ENCODE peak calls at places on chromosome 20, in four cellular contexts. C is left lung, R is esophagus squamous epithelium, Y is H1. V is an unnamed sample.

GRCh38 chr20:59603727-59604608 is at the start of gene PHACTR3:
- DNase-seq in R (no peak), Y (peak), C (no peak), V (no peak)

GRCh38 chr20:59024111-59024530 is 4.9 kb downstream of the TUBB1 start:
- DNase-seq in R (no peak), C (no peak), Y (no peak), V (peak)

GRCh38 chr20:47292581-47292980 is 63.9 kb downstream of the ZMYND8 start:
- DNase-seq in Y (no peak), R (no peak), C (no peak), V (no peak)

GRCh38 chr20:62925420-62926228 is 681 bp downstream of the DIDO1 start:
- DNase-seq in Y (no peak), C (no peak), R (no peak), V (no peak)

GRCh38 chr20:17559338-17559737 is 10.5 kb upstream of the DSTN start:
- DNase-seq in C (peak), R (no peak), Y (peak), V (peak)

GRCh38 chr20:43800186-43800585 is 73.4 kb upstream of the GTSF1L start:
- DNase-seq in Y (no peak), R (no peak), C (no peak), V (no peak)

GRCh38 chr20:14727485-14728170 is 390.2 kb upstream of the FLRT3 start:
- DNase-seq in Y (no peak), C (no peak), R (no peak), V (no peak)

GRCh38 chr20:1105599-1106194 is 12.7 kb upstream of the PSMF1 start:
- DNase-seq in R (no peak), Y (no peak), C (no peak), V (no peak)

GRCh38 chr20:57583289-57584257 is 22.7 kb downstream of the PCK1 start:
- DNase-seq in C (no peak), R (no peak), Y (no peak), V (no peak)

GRCh38 chr20:848218-848617 is 14.7 kb downstream of the FAM110A start:
- DNase-seq in Y (no peak), R (no peak), C (no peak), V (no peak)

GRCh38 chr20:8131598-8132014 is 460 bp upstream of the PLCB1 start:
- DNase-seq in C (no peak), Y (no peak), R (no peak), V (peak)
- H3K4me3 ChIP-seq in C (peak), Y (peak), R (peak), V (peak)

GRCh38 chr20:48597521-48598302 is 230.1 kb downstream of the PREX1 start:
- DNase-seq in C (no peak), R (no peak), Y (no peak), V (peak)
- H3K27ac ChIP-seq in C (no peak), R (no peak), Y (no peak), V (no peak)

DNA sequence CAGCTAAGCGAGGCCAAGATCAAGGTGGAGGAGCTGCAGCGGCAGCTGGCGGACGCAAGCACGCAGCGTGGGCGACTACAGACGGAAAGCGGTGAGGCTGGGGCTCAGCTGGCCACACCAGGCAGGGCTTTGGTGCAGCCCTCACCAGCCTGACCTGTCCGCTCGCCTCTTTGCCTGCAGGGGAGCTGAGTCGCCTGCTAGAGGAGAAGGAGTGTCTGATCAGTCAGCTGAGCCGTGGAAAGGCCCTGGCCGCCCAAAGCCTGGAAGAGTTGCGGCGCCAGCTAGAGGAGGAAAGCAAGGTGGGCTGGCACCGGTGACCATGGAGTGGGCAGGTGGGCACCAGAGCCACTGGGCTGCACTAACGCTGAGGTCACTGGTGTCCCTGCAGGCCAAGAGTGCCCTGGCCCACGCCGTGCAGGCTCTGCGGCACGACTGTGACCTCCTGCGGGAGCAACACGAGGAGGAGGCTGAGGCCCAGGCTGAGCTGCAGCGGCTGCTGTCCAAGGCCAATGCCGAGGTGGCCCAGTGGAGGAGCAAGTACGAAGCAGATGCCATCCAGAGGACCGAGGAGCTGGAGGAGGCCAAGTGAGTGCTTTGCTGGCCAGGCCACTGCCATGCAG is 42.8 kb downstream of the MYH7B start:
- DNase-seq in R (no peak), C (no peak), Y (peak), V (no peak)
- TF ChIP-seq CTCF in R (no peak), C (no peak), Y (peak), V (no peak)

DNA sequence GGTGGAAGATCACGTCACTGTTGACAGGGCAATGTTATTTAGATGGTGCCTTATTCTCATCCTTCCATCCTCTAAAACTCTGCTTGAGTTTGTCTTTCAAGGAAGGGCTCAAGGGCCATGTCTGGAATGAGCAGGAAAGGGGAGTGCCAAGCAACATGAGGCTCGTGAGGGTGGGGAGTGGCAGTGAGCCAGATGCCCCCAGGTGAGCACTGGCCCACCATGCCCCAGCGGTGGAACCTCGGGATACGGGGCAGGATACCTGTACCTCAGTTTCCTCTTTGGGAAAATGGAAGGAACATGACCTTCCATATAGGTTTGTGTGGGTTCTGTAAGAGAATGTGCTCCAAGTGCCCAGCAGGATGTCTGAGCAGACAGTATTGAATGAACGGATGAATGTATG is 337.4 kb downstream of the TAF4 start:
- DNase-seq in Y (no peak), C (no peak), R (no peak), V (peak)
- H3K4me3 ChIP-seq in Y (no peak), C (no peak), R (no peak), V (no peak)

GRCh38 chr20:34333786-34334185 is 29.3 kb upstream of the ITCH start:
- DNase-seq in R (no peak), C (no peak), Y (no peak), V (no peak)

GRCh38 chr20:34337544-34337943 is 25.5 kb upstream of the ITCH start:
- DNase-seq in R (no peak), Y (no peak), C (no peak), V (no peak)

GRCh38 chr20:34332262-34332920 is 29.2 kb upstream of the AHCY start:
- DNase-seq in R (no peak), Y (no peak), C (no peak), V (no peak)

GRCh38 chr20:34331838-34332237 is 28.7 kb upstream of the AHCY start:
- DNase-seq in Y (no peak), R (no peak), C (no peak), V (no peak)

GRCh38 chr20:34334654-34335407 is 28.2 kb upstream of the ITCH start:
- DNase-seq in Y (no peak), C (no peak), R (no peak), V (no peak)
- H3K27ac ChIP-seq in Y (no peak), C (no peak), R (peak), V (no peak)

GRCh38 chr20:48942730-48943129 is 21.2 kb downstream of the ARFGEF2 start:
- DNase-seq in R (no peak), Y (no peak), C (no peak), V (no peak)
- TF ChIP-seq CTCF in R (no peak), Y (no peak), C (no peak), V (no peak)

DNA sequence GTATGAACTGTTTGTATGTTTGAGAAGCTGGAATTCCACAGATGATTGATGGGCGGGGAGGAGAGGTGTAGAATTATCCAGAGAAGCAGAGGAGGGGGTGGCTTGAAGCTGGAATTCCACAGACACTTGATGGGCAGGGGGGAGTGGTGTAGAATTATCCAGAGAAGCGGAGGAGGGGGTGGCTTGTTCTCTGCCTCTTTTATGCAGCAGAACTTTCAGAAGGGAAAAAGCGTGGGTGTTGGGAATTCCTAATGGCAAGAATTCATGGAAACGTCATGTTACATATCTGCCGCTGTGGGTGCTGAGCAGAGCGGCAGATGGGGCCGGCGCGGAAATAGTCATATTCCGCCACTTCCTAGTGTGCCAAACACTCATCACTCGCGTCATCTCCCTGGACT is 167.9 kb upstream of the KCNG1 start:
- DNase-seq in C (no peak), Y (no peak), R (no peak), V (no peak)
- H3K4me3 ChIP-seq in C (no peak), Y (no peak), R (no peak), V (no peak)

GRCh38 chr20:45049904-45050471 is 50.9 kb downstream of the KCNS1 start:
- DNase-seq in R (no peak), Y (no peak), C (no peak), V (no peak)
- H3K27ac ChIP-seq in R (no peak), Y (no peak), C (no peak), V (no peak)

GRCh38 chr20:38732981-38733380 is 8.7 kb downstream of the SLC32A1 start:
- DNase-seq in Y (no peak), C (no peak), R (no peak), V (no peak)

GRCh38 chr20:38730989-38731737 is 6.9 kb downstream of the SLC32A1 start:
- DNase-seq in Y (peak), C (peak), R (no peak), V (peak)

GRCh38 chr20:38729767-38730166 is 5.5 kb downstream of the SLC32A1 start:
- DNase-seq in C (no peak), R (no peak), Y (no peak), V (no peak)

GRCh38 chr20:38730167-38730988 is 6.1 kb downstream of the SLC32A1 start:
- DNase-seq in Y (peak), R (no peak), C (no peak), V (no peak)

DNA sequence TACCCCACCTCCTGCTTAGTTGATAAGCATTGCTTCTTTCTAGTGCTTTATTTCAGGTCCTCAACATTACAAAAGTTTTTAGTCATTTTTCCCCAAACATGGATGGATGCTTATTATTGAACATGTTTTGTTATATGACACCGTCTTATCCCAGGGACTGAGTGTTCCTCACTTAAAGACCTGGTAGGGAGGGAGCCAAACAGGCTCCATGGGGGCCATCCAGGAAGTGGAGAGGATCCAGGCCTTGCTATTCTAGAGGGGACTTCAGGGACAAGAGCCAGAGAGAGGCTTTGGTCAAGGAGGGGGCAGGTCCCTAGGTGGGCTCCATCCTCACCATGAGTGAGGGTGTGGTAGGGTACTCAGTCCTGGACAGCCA is 7.4 kb downstream of the SLC32A1 start:
- DNase-seq in R (no peak), C (no peak), Y (no peak), V (no peak)
- TF ChIP-seq CTCF in R (no peak), C (no peak), Y (no peak), V (peak)